ENCODE peak calls at places on chromosomes 11 and 22, in eight cellular contexts. N is A549, E is hepatocyte, M is lung, F is spleen, T is ovary, R is GM23338, Q is dorsolateral prefrontal cortex. A is an unnamed sample.

GRCh38 chr11:36214976-36215687 is 74.1 kb downstream of the COMMD9 start:
- DNase-seq in N (no peak), E (no peak), M (no peak), F (no peak), T (no peak), R (no peak), Q (peak), A (no peak)

GRCh38 chr22:21889251-21889990 is 22.0 kb upstream of the MAPK1 start:
- DNase-seq in N (no peak), E (no peak), M (no peak), F (peak), T (no peak), R (no peak), Q (no peak), A (no peak)

GRCh38 chr11:113603277-113604059 is 102.6 kb downstream of the TMPRSS5 start:
- DNase-seq in N (no peak), E (no peak), M (no peak), F (no peak), T (no peak), R (no peak), Q (no peak), A (no peak)

GRCh38 chr11:75323609-75324008 is 27.9 kb downstream of the ARRB1 start:
- DNase-seq in N (peak), E (peak), M (no peak), F (no peak), T (no peak), R (no peak), Q (no peak), A (no peak)

GRCh38 chr11:121645596-121645995 is 192.8 kb upstream of the SORL1-AS1 start:
- DNase-seq in N (no peak), E (no peak), M (no peak), F (no peak), T (no peak), R (no peak), Q (no peak), A (no peak)

GRCh38 chr22:31036671-31037550 is 44.2 kb upstream of the SMTN start:
- DNase-seq in N (peak), E (no peak), M (no peak), F (no peak), T (peak), R (no peak), Q (no peak), A (no peak)

GRCh38 chr22:23789121-23789520 is 2.4 kb downstream of the SMARCB1 start:
- DNase-seq in N (no peak), E (no peak), M (no peak), F (peak), T (no peak), R (peak), Q (no peak), A (no peak)

GRCh38 chr11:126718319-126718718 is 282.3 kb downstream of the KIRREL3 start:
- DNase-seq in N (peak), E (no peak), M (no peak), F (no peak), T (no peak), R (no peak), Q (no peak), A (no peak)

GRCh38 chr11:78564889-78565467 is 9.7 kb downstream of the NARS2 start:
- DNase-seq in N (no peak), E (no peak), M (no peak), F (no peak), T (no peak), R (no peak), Q (no peak), A (no peak)

GRCh38 chr22:30182365-30182764 is 64.2 kb downstream of the LIF start:
- DNase-seq in N (no peak), E (no peak), M (no peak), F (no peak), T (no peak), R (no peak), Q (no peak), A (no peak)

DNA sequence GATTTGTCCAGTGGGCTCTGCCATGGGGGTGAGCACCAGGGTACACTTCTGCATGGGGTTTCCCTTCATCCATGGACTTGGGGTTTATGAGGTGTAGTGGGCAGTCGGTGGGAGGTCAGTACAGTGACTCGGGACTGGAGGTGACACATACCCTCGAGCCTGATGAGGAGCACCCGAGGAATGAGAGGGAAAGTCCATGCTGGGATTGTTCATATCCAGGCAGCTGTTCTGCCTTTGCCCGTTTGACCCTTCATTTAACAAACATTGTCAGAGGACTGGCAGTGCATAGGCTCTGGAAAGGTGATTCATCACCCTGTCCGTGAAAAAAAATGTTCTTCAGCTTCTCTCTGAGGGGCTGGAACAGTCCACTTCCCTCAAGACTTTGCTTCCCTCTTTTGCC is 2.7 kb downstream of the NAV2 start:
- DNase-seq in N (peak), E (peak), M (no peak), F (no peak), T (no peak), R (no peak), Q (no peak), A (peak)
- H3K4me3 ChIP-seq in N (no peak), E (no peak), M (no peak), F (no peak), T (no peak), R (no peak), Q (peak), A (peak)

GRCh38 chr22:35743466-35743865 is 25.8 kb downstream of the APOL5 start:
- DNase-seq in N (no peak), E (no peak), M (no peak), F (no peak), T (no peak), R (peak), Q (no peak), A (no peak)
- H3K27ac ChIP-seq in N (no peak), E (peak), M (no peak), F (no peak), T (no peak), R (no peak), Q (no peak), A (no peak)

GRCh38 chr11:65217441-65218423 is 36.0 kb downstream of the CAPN1 start:
- DNase-seq in N (no peak), E (no peak), M (no peak), F (peak), T (no peak), R (no peak), Q (no peak), A (no peak)

GRCh38 chr11:65216830-65217229 is 35.1 kb downstream of the CAPN1 start:
- DNase-seq in N (no peak), E (no peak), M (no peak), F (peak), T (no peak), R (no peak), Q (no peak), A (no peak)

GRCh38 chr11:65213322-65214211 is 31.8 kb downstream of the CAPN1 start:
- DNase-seq in N (no peak), E (no peak), M (no peak), F (peak), T (no peak), R (peak), Q (no peak), A (peak)

GRCh38 chr11:65214212-65214845 is 32.6 kb downstream of the CAPN1 start:
- DNase-seq in N (no peak), E (no peak), M (no peak), F (peak), T (no peak), R (no peak), Q (no peak), A (peak)

GRCh38 chr11:65215441-65216076 is 33.8 kb downstream of the CAPN1 start:
- DNase-seq in N (no peak), E (no peak), M (no peak), F (no peak), T (no peak), R (no peak), Q (no peak), A (peak)
- H3K4me3 ChIP-seq in N (no peak), E (no peak), M (no peak), F (no peak), T (no peak), R (peak), Q (no peak), A (no peak)

GRCh38 chr11:64373598-64373974 is 14.6 kb downstream of the RPS6KA4 start:
- DNase-seq in N (no peak), E (no peak), M (no peak), F (no peak), T (no peak), R (no peak), Q (no peak), A (no peak)

GRCh38 chr11:64376071-64376470 is 17.1 kb downstream of the RPS6KA4 start:
- DNase-seq in N (no peak), E (no peak), M (no peak), F (no peak), T (no peak), R (no peak), Q (no peak), A (no peak)

GRCh38 chr11:64371201-64371600 is 12.2 kb downstream of the RPS6KA4 start:
- DNase-seq in N (no peak), E (no peak), M (no peak), F (no peak), T (no peak), R (no peak), Q (no peak), A (no peak)

GRCh38 chr11:64372021-64372420 is 13.1 kb downstream of the RPS6KA4 start:
- DNase-seq in N (no peak), E (no peak), M (no peak), F (no peak), T (no peak), R (no peak), Q (no peak), A (no peak)

DNA sequence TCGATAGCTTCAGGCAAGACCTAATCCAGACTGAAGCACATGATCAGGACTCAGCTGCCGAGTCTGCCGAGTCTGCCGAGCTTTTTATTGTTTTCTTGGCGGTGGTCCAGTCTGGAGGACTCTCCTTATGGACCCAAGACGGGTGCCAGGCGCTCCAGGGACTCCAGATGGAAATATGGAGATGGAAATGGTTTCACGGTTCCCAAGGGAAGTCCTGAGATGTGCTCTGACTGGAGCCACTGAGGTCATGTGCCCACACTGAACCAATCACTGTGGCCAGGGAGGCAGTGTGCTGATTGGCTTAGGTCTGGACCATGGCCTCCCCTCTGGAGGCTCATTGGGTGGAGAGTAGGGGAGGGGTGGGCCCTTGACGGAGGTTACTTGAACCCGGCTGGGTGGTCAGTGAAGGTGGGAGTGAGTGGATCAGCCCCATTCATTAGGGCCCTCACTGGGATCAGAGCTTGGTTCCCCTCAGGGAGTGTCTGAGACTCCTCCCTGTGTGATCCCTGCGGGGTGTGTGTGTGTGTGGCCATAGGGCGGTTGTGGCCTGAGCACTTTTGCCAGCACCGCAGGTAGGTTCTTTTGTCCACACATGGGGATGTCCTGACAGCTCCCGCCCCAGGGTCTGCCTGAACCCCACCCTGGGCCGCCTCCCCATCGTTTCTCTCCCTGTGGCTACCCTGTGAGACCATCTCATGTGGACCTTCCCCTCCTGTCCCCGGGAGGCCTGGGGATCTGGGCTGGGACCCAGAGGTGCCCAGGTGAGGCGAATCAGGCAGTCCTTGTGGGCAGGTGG is 14.0 kb downstream of the RPS6KA4 start:
- DNase-seq in N (peak), E (no peak), M (no peak), F (no peak), T (no peak), R (peak), Q (peak), A (no peak)
- H3K27ac ChIP-seq in N (peak), E (no peak), M (no peak), F (no peak), T (no peak), R (no peak), Q (no peak), A (no peak)

GRCh38 chr11:99818991-99819390 is 798.2 kb downstream of the CNTN5 start:
- DNase-seq in N (no peak), E (no peak), M (no peak), F (no peak), T (no peak), R (no peak), Q (no peak), A (no peak)
- H3K4me3 ChIP-seq in N (no peak), E (no peak), M (no peak), F (no peak), T (no peak), R (no peak), Q (no peak), A (no peak)

DNA sequence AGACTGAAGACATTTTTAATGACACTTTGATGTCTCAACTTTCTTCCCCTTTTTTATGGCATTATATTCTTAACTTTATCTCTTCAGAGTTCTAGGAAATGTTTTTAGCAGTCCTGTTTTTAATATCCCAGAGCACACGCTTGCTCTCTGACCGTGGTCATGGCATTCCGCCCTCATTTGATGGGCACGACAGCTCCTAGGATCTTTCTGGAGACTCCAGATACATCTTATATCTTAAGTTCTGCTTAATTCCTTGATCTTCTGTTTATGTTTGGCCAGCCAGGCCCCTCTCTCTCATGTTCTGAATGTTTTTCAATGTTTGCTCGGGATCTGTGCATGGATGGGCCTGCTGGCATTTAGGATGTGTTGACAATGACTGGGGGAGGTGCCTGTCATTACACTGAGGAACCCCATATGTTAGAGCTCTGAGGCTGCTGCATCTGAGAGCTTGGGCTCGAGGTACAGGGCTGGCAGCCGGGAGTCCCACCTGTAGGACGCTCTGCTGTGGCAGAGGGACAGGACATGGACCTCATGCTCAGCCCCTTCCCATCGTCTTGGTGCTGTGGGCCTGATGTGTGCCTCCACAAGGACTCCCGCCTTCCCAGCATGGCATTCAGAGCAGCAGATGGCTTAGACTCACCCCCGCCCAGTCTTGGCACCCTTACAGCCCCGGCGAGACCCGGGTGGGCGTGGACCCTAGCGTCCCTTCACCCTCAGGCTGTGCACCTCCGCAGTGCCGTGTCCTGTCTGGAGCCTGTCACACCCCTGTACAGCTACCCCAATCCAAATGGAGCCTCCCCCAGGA is 75.0 kb downstream of the CDKN1C start:
- DNase-seq in N (no peak), E (no peak), M (no peak), F (peak), T (no peak), R (no peak), Q (no peak), A (no peak)
- H3K27ac ChIP-seq in N (no peak), E (peak), M (peak), F (no peak), T (peak), R (no peak), Q (no peak), A (no peak)

DNA sequence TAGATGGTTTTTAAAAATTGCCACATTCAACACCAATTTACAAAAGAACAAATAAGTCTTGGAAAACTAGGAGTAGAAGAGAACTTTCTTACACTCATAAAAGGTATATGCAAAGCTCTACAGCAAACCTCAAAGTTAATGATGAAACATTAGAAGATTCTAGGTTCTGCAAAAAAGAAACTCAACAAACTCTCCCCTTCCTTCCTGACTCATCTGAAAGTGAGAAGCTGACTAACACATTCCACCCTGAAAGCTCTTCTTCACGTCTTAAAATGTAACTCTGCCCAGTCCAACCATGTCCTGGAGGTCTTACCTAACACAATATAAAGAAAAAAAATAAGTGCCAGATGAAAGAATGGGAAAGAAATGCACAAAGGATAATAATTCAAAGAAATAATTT is 218.9 kb upstream of the ISX start:
- DNase-seq in N (no peak), E (no peak), M (no peak), F (no peak), T (no peak), R (no peak), Q (no peak), A (no peak)
- H3K4me3 ChIP-seq in N (no peak), E (no peak), M (no peak), F (no peak), T (no peak), R (no peak), Q (no peak), A (no peak)

A was measured in right lobe of liver.